ENCODE peak calls at places on chromosomes 2 and 18, in eight cellular contexts. K is foreskin melanocyte, D is mesothelial cell of epicardium, G is heart left ventricle, M is fibroblast of the aortic adventitia, X is IMR-90, P is HEK293T, A is hypothalamus. L is an unnamed sample.

GRCh38 chr2:234983011-234983726 is 31.4 kb downstream of the SH3BP4 start:
- DNase-seq in K (no peak), D (no peak), A (no peak), P (no peak), G (no peak), M (no peak), X (no peak), L (no peak)

GRCh38 chr2:172280820-172281454 is 146.4 kb upstream of the ITGA6 start:
- DNase-seq in A (no peak), G (peak), P (no peak), K (peak), M (no peak), X (no peak), D (no peak), L (no peak)

GRCh38 chr18:34153711-34154110 is 71.0 kb downstream of the NOL4 start:
- DNase-seq in A (no peak), K (no peak), D (no peak), G (no peak), X (peak), M (peak), P (no peak), L (peak)

GRCh38 chr2:96241901-96242611 is 23.7 kb downstream of the TMEM127 start:
- DNase-seq in A (peak), P (no peak), K (peak), X (peak), G (peak), M (peak), D (no peak), L (peak)

GRCh38 chr2:239934571-239935171 is 90.5 kb downstream of the NDUFA10 start:
- DNase-seq in X (peak), M (peak), G (peak), P (peak), A (peak), D (no peak), K (no peak), L (no peak)

GRCh38 chr18:78683191-78684010 is 296.2 kb upstream of the SALL3 start:
- DNase-seq in G (no peak), K (no peak), D (no peak), P (no peak), A (no peak), X (no peak), M (no peak), L (no peak)

GRCh38 chr18:49846718-49847470 is 33.6 kb upstream of the ACAA2 start:
- DNase-seq in A (no peak), G (no peak), M (no peak), D (peak), X (no peak), P (no peak), K (no peak), L (no peak)

GRCh38 chr2:238146884-238147544 is 8.5 kb downstream of the KLHL30 start:
- DNase-seq in K (no peak), D (no peak), A (no peak), G (no peak), P (no peak), M (no peak), X (no peak), L (no peak)

GRCh38 chr18:23237524-23238151 is 102.4 kb downstream of the CABLES1 start:
- DNase-seq in M (peak), X (peak), A (no peak), G (peak), D (no peak), K (peak), P (no peak), L (no peak)

GRCh38 chr2:119838179-119838578 is 78.5 kb downstream of the PTPN4 start:
- DNase-seq in X (no peak), G (no peak), M (no peak), D (no peak), A (no peak), K (no peak), P (no peak), L (no peak)

GRCh38 chr2:177753682-177754475 is 318.7 kb downstream of the PDE11A start:
- DNase-seq in X (peak), P (peak), K (peak), M (peak), G (peak), A (peak), D (peak), L (peak)

GRCh38 chr2:62195421-62196277 is at the start of gene B3GNT2:
- DNase-seq in P (peak), M (peak), X (peak), K (peak), A (peak), D (peak), G (peak), L (no peak)

GRCh38 chr2:102788880-102789250 is 27.0 kb downstream of the TMEM182 start:
- DNase-seq in K (no peak), P (no peak), M (no peak), D (no peak), X (no peak), A (no peak), G (peak), L (no peak)

GRCh38 chr2:230931556-230932231 is 6.7 kb upstream of the GPR55 start:
- DNase-seq in M (no peak), P (no peak), G (peak), K (no peak), D (peak), X (no peak), A (no peak), L (no peak)

GRCh38 chr2:224178085-224178484 is 139.0 kb upstream of the SERPINE2 start:
- DNase-seq in M (no peak), A (no peak), D (peak), G (no peak), P (no peak), X (peak), K (no peak), L (no peak)

GRCh38 chr2:179298666-179299065 is 34.0 kb upstream of the SESTD1 start:
- DNase-seq in G (no peak), X (no peak), D (no peak), A (no peak), M (no peak), K (no peak), P (no peak), L (no peak)

GRCh38 chr2:19775838-19776237 is 125.9 kb downstream of the TTC32 start:
- DNase-seq in G (no peak), X (peak), D (no peak), A (no peak), K (no peak), M (peak), P (no peak), L (no peak)

GRCh38 chr18:53991202-53991601 is 233.3 kb downstream of the MBD2 start:
- DNase-seq in M (peak), X (no peak), A (no peak), G (no peak), K (no peak), D (no peak), P (no peak), L (peak)

GRCh38 chr18:6482198-6482977 is 67.7 kb upstream of the L3MBTL4 start:
- DNase-seq in G (peak), D (peak), P (peak), K (no peak), M (peak), A (peak), X (peak), L (peak)

L was measured in HS-5.